ENCODE peak calls at places on chromosomes 13 and 19, in six cellular contexts. Z, L, E, A, T and H are unnamed samples.
A peak's percentile ranks its signal among the peaks of the same experiment; 100 is the strongest.

GRCh38 chr13:99417821-99418662 is 83.2 kb upstream of the TM9SF2 start:
- DNase-seq in Z (no peak), L (no peak), E (no peak), A (no peak), T (no peak), H (no peak)

GRCh38 chr13:34988330-34988791 is 46.3 kb downstream of the NBEA start:
- DNase-seq in Z (no peak), L (no peak), E (no peak), A (no peak), T (no peak), H (no peak)

GRCh38 chr19:54478677-54479266 is 5.7 kb upstream of the CDC42EP5 start:
- DNase-seq in Z (peak; percentile 60), L (peak; percentile 66), E (peak; percentile 67), A (no peak), T (peak; percentile 49), H (no peak)

GRCh38 chr13:42574011-42574410 is at the start of gene TNFSF11:
- DNase-seq in Z (no peak), L (peak; percentile 10), E (peak; percentile 51), A (no peak), T (no peak), H (no peak)

GRCh38 chr13:62910541-62910940 is 1494.9 kb upstream of the PCDH20 start:
- DNase-seq in Z (no peak), L (no peak), E (no peak), A (no peak), T (no peak), H (no peak)

GRCh38 chr13:112056284-112056727 is 10.6 kb upstream of the SOX1 start:
- DNase-seq in Z (no peak), L (no peak), E (no peak), A (no peak), T (no peak), H (no peak)

GRCh38 chr19:45117167-45117594 is 24.2 kb downstream of the PPP1R37 start:
- DNase-seq in Z (peak; percentile 31), L (no peak), E (peak; percentile 26), A (no peak), T (peak; percentile 20), H (peak; percentile 90)

GRCh38 chr13:111326981-111327642 is 6.7 kb downstream of the TEX29 start:
- DNase-seq in Z (no peak), L (no peak), E (no peak), A (no peak), T (no peak), H (no peak)

GRCh38 chr19:18128044-18128443 is 24.9 kb upstream of the PIK3R2 start:
- DNase-seq in Z (peak; percentile 17), L (no peak), E (peak; percentile 30), A (no peak), T (peak; percentile 33), H (peak; percentile 91)

GRCh38 chr13:19607523-19608078 is 25.9 kb upstream of the MPHOSPH8 start:
- DNase-seq in Z (no peak), L (no peak), E (no peak), A (no peak), T (no peak), H (no peak)

GRCh38 chr19:3224346-3225325 is at the start of gene CELF5:
- DNase-seq in Z (no peak), L (peak; percentile 37), E (peak; percentile 11), A (peak; percentile 24), T (no peak), H (no peak)

GRCh38 chr19:39953915-39954314 is 17.1 kb upstream of the PSMC4 start:
- DNase-seq in Z (no peak), L (no peak), E (no peak), A (no peak), T (no peak), H (no peak)

GRCh38 chr19:46791944-46792343 is 3.5 kb upstream of the SLC1A5 start:
- DNase-seq in Z (no peak), L (no peak), E (no peak), A (no peak), T (no peak), H (peak; percentile 65)

GRCh38 chr19:17841810-17842662 is 5.7 kb downstream of the JAK3 start:
- DNase-seq in Z (peak; percentile 84), L (peak; percentile 91), E (peak; percentile 92), A (peak; percentile 92), T (peak; percentile 63), H (no peak)

DNA sequence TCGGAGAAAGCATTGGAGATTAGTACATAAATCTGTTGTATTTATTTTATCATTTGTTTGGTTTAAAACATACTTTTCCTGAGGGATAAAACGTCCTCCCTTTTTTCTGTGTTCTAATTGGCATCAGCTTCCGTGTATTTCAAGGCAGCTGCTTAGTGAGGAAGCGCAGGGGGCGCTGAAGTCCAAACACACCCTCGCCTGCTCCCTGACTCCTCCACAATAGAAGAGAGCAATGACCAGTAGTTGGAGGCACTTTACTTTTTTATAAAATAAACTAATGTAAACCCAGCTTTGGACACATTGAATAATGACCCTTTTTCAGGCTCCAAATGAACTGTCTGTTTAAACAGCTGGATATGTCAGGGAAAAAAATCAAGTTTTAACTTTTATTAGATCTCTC is 79.9 kb downstream of the RNASEH2B start:
- DNase-seq in Z (no peak), L (peak; percentile 46), E (peak; percentile 50), A (no peak), T (no peak), H (no peak)
- TF ChIP-seq CTCF in Z (peak; percentile 14), L (no peak), E (peak; percentile 50), A (no peak), T (peak; percentile 5), H (no peak)

GRCh38 chr19:1151917-1152601 is 22.0 kb downstream of the SBNO2 start:
- DNase-seq in Z (no peak), L (peak; percentile 81), E (no peak), A (no peak), T (no peak), H (no peak)

GRCh38 chr19:1156305-1156801 is 17.7 kb downstream of the SBNO2 start:
- DNase-seq in Z (peak; percentile 64), L (peak; percentile 39), E (peak; percentile 18), A (no peak), T (no peak), H (no peak)

GRCh38 chr19:1155352-1156304 is 18.4 kb downstream of the SBNO2 start:
- DNase-seq in Z (no peak), L (peak; percentile 43), E (peak; percentile 32), A (no peak), T (no peak), H (no peak)

GRCh38 chr19:1154731-1155351 is 19.2 kb downstream of the SBNO2 start:
- DNase-seq in Z (peak; percentile 87), L (peak; percentile 96), E (peak; percentile 93), A (no peak), T (peak; percentile 86), H (peak; percentile 76)

GRCh38 chr19:1153891-1154730 is 20.0 kb downstream of the SBNO2 start:
- DNase-seq in Z (no peak), L (no peak), E (no peak), A (no peak), T (no peak), H (no peak)
- H3K4me3 ChIP-seq in Z (no peak overlapping the region), L (peak overlapping the region; percentile 24), E (peak overlapping the region; percentile 41), A (no peak overlapping the region), T (no peak overlapping the region), H (no peak overlapping the region)

DNA sequence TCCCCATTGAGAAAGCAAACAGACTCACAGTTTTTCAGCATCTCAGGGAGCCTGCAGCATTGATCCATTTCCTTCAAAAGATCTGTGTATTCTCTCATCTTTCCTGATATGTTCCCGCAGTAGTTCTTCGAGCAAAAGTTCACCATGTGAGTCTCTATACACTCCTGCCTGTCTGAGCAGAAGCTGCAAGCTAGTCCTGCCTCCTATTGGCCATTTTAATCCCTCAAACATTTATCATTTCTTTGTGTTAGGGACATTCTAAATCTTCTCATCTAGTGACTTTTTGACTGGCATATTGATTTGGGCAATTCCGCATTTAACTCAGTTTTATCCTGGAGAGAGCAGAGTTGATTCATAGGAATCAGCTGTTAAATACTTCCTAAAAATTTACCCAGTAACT is 660.4 kb upstream of the KLF12 start:
- DNase-seq in Z (peak; percentile 34), L (no peak), E (peak; percentile 44), A (no peak), T (no peak), H (no peak)
- TF ChIP-seq CTCF in Z (peak; percentile 18), L (no peak), E (peak; percentile 50), A (no peak), T (peak; percentile 24), H (no peak)

GRCh38 chr19:49165111-49165750 is 7.6 kb downstream of the TRPM4 start:
- DNase-seq in Z (no peak), L (no peak), E (peak; percentile 32), A (no peak), T (no peak), H (no peak)
- H3K4me3 ChIP-seq in Z (no peak overlapping the region), L (no peak overlapping the region), E (no peak overlapping the region), A (no peak overlapping the region), T (no peak overlapping the region), H (no peak overlapping the region)